ENCODE peak calls at places on chromosomes 16 and 17, in nine cellular contexts. J is CD8-positive, alpha-beta memory T cell; S is colonic mucosa; P is tibial artery; O is H9; V is HCT116; T is caudate nucleus; R is vagina; X is CD4-positive, alpha-beta memory T cell. Q is an unnamed sample.

GRCh38 chr17:9976283-9977009 is 71.4 kb upstream of the RCVRN start:
- DNase-seq in J (no peak), S (no peak), P (no peak), O (no peak), V (no peak), T (no peak), R (no peak), X (no peak), Q (no peak)

GRCh38 chr17:82330322-82331239 is 3.0 kb downstream of the SECTM1 start:
- DNase-seq in J (no peak), S (no peak), P (no peak), O (no peak), V (no peak), T (no peak), R (no peak), X (no peak), Q (peak)

GRCh38 chr16:57667526-57668258 is 414 bp upstream of the ADGRG3 start:
- DNase-seq in J (no peak), S (no peak), P (no peak), O (peak), V (no peak), T (no peak), R (no peak), X (no peak), Q (no peak)

GRCh38 chr17:43530303-43531081 is 15.6 kb downstream of the ETV4 start:
- DNase-seq in J (no peak), S (no peak), P (peak), O (peak), V (peak), T (no peak), R (no peak), X (no peak), Q (no peak)

GRCh38 chr16:20308266-20308665 is 19.0 kb downstream of the GP2 start:
- DNase-seq in J (no peak), S (no peak), P (no peak), O (no peak), V (no peak), T (no peak), R (no peak), X (no peak), Q (no peak)

GRCh38 chr16:88208112-88208511 is 174.6 kb upstream of the ZNF469 start:
- DNase-seq in J (no peak), S (no peak), P (no peak), O (no peak), V (no peak), T (no peak), R (no peak), X (no peak), Q (no peak)

GRCh38 chr16:61872778-61873119 is 163.5 kb downstream of the CDH8 start:
- DNase-seq in J (no peak), S (no peak), P (no peak), O (no peak), V (no peak), T (no peak), R (no peak), X (no peak), Q (no peak)

GRCh38 chr16:71474864-71475263 is 12.8 kb upstream of the ZNF23 start:
- DNase-seq in J (no peak), S (no peak), P (no peak), O (no peak), V (peak), T (no peak), R (no peak), X (no peak), Q (no peak)

GRCh38 chr16:12426122-12426521 is 377.6 kb downstream of the CPPED1 start:
- DNase-seq in J (no peak), S (no peak), P (no peak), O (no peak), V (no peak), T (no peak), R (no peak), X (no peak), Q (no peak)

GRCh38 chr17:57561072-57561861 is 183.8 kb downstream of the CCDC182 start:
- DNase-seq in J (no peak), S (no peak), P (no peak), O (no peak), V (no peak), T (no peak), R (no peak), X (no peak), Q (no peak)

GRCh38 chr17:54013117-54013516 is 190.4 kb downstream of the KIF2B start:
- DNase-seq in J (no peak), S (no peak), P (no peak), O (no peak), V (no peak), T (no peak), R (no peak), X (no peak), Q (no peak)

GRCh38 chr17:32463304-32463703 is 19.0 kb downstream of the PSMD11 start:
- DNase-seq in J (no peak), S (no peak), P (no peak), O (no peak), V (no peak), T (no peak), R (no peak), X (no peak), Q (no peak)

GRCh38 chr16:23403547-23403946 is 49.4 kb downstream of the COG7 start:
- DNase-seq in J (no peak), S (no peak), P (no peak), O (no peak), V (no peak), T (no peak), R (no peak), X (no peak), Q (peak)

GRCh38 chr16:23407436-23408125 is 45.4 kb downstream of the COG7 start:
- DNase-seq in J (no peak), S (no peak), P (no peak), O (no peak), V (no peak), T (no peak), R (no peak), X (no peak), Q (no peak)

GRCh38 chr16:23410176-23410575 is 42.8 kb downstream of the COG7 start:
- DNase-seq in J (no peak), S (no peak), P (no peak), O (no peak), V (no peak), T (no peak), R (no peak), X (no peak), Q (no peak)

GRCh38 chr16:23408242-23409201 is 44.5 kb downstream of the COG7 start:
- DNase-seq in J (no peak), S (peak), P (no peak), O (no peak), V (no peak), T (no peak), R (no peak), X (no peak), Q (no peak)

DNA sequence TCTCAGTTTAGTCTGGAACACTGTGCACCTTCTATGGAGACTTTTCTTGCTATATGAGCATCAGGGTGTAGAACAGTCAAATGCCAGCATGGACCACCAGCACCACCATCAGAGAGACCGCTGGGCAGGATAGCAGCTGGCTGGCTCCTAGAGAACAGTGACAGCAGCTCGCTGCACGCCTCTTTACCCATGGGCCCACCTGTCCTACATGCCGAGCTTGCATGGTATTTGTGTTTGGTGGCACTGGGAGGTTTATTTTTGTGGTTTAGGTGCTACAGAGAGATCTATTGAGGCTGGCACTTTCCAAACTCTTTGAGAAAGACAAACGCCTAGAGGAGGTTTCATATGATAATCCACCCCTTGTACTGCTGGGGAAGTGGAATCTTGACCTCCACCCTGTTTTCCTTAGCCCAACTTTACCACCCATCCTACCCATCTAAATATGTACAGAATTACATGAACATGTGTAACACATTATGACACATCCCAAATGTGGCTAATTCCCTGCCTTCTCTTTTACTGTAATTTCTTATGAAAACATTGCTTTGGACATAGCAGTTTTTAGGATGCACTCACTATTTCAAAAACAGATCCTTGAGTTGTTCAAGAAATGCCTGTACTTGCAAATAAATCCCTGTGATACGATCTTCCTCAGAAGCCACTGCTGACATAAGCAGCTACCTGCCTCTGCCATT is 46.3 kb downstream of the COG7 start:
- DNase-seq in J (no peak), S (no peak), P (no peak), O (no peak), V (no peak), T (no peak), R (no peak), X (no peak), Q (peak)
- H3K27ac ChIP-seq in J (no peak), S (no peak), P (no peak), O (no peak), V (no peak), T (no peak), R (no peak), X (no peak), Q (peak)

GRCh38 chr17:38343608-38343980 is at the start of gene GPR179:
- DNase-seq in J (no peak), S (no peak), P (no peak), O (no peak), V (no peak), T (no peak), R (no peak), X (no peak), Q (no peak)

GRCh38 chr17:38339891-38340290 is 3.9 kb downstream of the GPR179 start:
- DNase-seq in J (no peak), S (no peak), P (no peak), O (no peak), V (no peak), T (no peak), R (no peak), X (no peak), Q (no peak)

GRCh38 chr17:38338535-38338934 is 5.2 kb downstream of the GPR179 start:
- DNase-seq in J (no peak), S (no peak), P (no peak), O (no peak), V (no peak), T (no peak), R (no peak), X (no peak), Q (no peak)

GRCh38 chr17:38342886-38343607 is 709 bp downstream of the GPR179 start:
- DNase-seq in J (no peak), S (no peak), P (no peak), O (peak), V (no peak), T (no peak), R (no peak), X (no peak), Q (no peak)

GRCh38 chr17:38341035-38341721 is 2.6 kb downstream of the GPR179 start:
- DNase-seq in J (no peak), S (peak), P (peak), O (peak), V (no peak), T (peak), R (no peak), X (no peak), Q (no peak)
- H3K27ac ChIP-seq in J (no peak), S (no peak), P (no peak), O (no peak), V (no peak), T (peak), R (no peak), X (no peak), Q (no peak)

DNA sequence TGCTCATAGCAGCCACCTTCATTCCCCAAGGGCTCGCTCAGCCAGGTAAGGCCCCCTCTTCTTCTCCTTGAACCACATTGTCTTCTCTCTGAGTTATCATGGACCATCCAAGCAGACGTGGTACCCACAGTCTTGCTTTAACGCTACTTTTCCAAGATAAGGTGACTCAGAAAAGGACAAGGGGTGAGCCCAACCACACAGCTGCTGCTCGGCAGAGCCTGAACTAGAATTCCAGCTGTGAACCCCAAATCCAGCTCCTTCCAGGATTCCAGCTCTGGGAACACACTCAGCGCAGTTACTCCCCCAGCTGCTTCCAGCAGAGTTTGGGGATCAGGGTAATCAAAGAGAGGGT is 272 bp downstream of the CCL2 start:
- DNase-seq in J (no peak), S (no peak), P (no peak), O (no peak), V (no peak), T (no peak), R (no peak), X (no peak), Q (no peak)
- H3K27ac ChIP-seq in J (no peak), S (peak), P (peak), O (no peak), V (no peak), T (no peak), R (peak), X (no peak), Q (no peak)

GRCh38 chr17:55639096-55639495 is 83.6 kb downstream of the TMEM100 start:
- DNase-seq in J (no peak), S (no peak), P (no peak), O (no peak), V (no peak), T (no peak), R (no peak), X (no peak), Q (no peak)

GRCh38 chr17:55642741-55643140 is 79.9 kb downstream of the TMEM100 start:
- DNase-seq in J (no peak), S (no peak), P (no peak), O (no peak), V (no peak), T (no peak), R (no peak), X (no peak), Q (no peak)

GRCh38 chr17:55645361-55645760 is 77.3 kb downstream of the TMEM100 start:
- DNase-seq in J (no peak), S (no peak), P (no peak), O (no peak), V (no peak), T (no peak), R (no peak), X (no peak), Q (no peak)

GRCh38 chr17:55644346-55644745 is 78.3 kb downstream of the TMEM100 start:
- DNase-seq in J (no peak), S (no peak), P (no peak), O (no peak), V (no peak), T (no peak), R (no peak), X (no peak), Q (no peak)

DNA sequence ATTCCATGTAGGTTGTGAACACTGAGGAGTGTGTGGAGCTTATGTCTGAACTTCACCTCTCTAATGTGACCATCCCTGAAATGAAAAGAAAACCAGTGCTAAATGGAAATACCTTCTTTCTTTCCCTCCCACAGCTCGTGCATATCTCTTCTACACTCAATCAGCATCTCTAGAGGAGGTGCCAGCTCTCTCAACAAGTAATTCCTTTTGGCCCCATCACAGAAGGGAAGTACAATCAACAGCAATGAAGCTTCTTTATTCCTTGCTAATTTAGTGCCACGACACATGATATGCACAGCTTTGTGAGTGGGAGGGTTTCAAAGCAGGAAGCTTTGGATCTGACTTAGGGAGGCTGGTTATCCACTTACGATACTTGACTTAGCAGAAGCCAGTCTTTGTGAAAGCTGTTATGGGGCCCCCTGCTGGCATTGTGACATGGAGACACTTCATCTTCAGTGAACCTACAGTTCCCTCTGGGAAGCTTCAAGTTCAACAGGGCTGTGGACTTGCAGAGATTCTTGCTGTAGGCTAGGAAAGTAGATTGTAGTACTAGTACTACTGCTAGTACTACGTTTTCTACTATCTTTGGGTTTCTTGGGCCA is 81.0 kb downstream of the TMEM100 start:
- DNase-seq in J (no peak), S (peak), P (peak), O (peak), V (peak), T (peak), R (no peak), X (peak), Q (peak)
- H3K27ac ChIP-seq in J (no peak), S (no peak), P (no peak), O (no peak), V (no peak), T (no peak), R (no peak), X (no peak), Q (no peak)

GRCh38 chr17:64180089-64180488 is 50.1 kb upstream of the ERN1 start:
- DNase-seq in J (no peak), S (no peak), P (no peak), O (no peak), V (no peak), T (no peak), R (no peak), X (no peak), Q (no peak)
- H3K27ac ChIP-seq in J (no peak), S (no peak), P (no peak), O (no peak), V (no peak), T (no peak), R (peak), X (no peak), Q (no peak)

DNA sequence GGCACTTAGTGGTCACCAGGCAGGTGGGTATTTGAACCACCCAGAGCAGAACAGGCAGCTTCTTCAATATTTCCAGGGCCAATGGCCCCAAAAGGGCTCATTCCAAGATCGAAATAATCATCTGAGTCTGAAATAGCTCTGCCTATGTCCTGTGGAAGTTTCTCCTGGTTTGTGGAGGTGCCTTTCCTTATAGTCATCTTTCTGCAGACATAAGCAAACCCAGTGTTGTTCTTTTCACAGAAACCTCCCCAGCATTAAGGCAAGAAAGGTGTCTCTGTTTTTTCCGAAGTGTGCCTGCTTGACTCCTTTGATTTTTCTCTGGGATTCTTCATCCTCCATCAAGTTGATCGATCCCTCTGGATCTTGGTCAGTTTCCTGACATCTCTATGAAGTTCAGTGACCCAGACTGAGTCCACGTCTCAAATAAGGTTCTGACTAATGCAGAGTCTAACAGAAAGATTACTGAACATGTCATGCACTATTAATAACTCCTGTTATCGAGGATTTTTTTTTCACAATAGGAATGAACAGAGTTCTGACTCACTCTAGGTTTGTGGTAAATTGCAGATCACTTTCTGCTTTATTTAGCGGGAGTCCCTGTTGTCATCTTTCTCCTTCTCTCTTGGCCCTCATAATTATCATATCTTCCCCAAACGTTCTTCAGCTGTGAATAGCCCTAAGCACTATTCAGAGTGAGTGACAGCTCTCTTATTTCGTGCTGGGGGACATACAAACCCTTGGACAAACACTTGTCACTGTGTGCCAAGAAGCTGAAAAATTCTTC is 1.5 kb downstream of the LRRC3C start:
- DNase-seq in J (no peak), S (no peak), P (no peak), O (no peak), V (peak), T (no peak), R (no peak), X (no peak), Q (no peak)
- H3K27ac ChIP-seq in J (no peak), S (peak), P (peak), O (no peak), V (peak), T (no peak), R (peak), X (no peak), Q (peak)

DNA sequence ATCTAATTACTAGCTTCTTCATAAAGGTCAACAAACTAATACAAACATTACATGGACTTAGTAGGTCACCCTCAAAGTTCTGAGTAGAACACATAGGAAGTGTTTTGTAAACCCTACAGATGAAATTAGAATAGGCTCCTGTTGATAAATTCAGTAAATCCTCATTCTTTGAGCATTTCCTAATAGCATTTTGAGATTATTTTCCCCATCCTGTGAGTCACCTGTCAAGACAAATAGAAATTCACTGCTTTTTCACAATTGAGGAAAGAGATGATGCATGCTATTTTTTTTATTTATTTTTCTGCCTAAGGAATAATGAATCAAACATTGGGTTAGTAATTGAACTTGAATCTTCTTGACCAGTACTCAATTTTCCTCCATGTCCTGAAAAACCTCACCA is 666.7 kb upstream of the GOT2 start:
- DNase-seq in J (no peak), S (no peak), P (no peak), O (no peak), V (no peak), T (no peak), R (no peak), X (no peak), Q (no peak)
- H3K27ac ChIP-seq in J (no peak), S (no peak), P (no peak), O (no peak), V (no peak), T (no peak), R (no peak), X (no peak), Q (no peak)

DNA sequence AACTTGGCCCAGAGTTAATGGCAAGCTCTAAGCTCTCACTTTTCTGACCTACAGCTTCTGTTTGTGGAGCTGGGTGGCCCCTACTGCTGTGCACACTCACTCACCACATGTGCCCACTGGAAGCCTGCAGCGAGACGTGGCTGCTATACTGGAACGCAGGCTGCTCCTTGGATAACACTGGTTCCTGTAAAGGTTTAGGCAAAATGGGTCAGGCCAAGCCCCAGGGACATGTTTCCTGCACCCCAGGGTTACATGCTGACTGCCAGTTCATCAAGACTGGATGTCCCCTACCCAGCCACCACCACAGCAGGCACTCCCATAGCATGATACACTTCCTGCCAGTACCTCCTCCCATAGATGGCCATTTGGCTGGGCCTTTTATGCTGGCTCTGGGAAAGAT is 8.3 kb downstream of the POLDIP2 start:
- DNase-seq in J (no peak), S (no peak), P (no peak), O (no peak), V (no peak), T (no peak), R (no peak), X (no peak), Q (no peak)
- H3K27ac ChIP-seq in J (no peak), S (no peak), P (no peak), O (no peak), V (no peak), T (no peak), R (no peak), X (no peak), Q (no peak)